ENCODE peak calls at places on chromosomes 2 and 18, in four cellular contexts. D, Q, O and W are unnamed samples.

GRCh38 chr18:59881728-59882685 is 17.8 kb upstream of the PMAIP1 start:
- DNase-seq in Q (peak), O (no peak), D (no peak), W (no peak)

GRCh38 chr2:144111443-144111842 is 408.5 kb downstream of the ZEB2 start:
- DNase-seq in O (no peak), Q (peak), D (no peak), W (no peak)

GRCh38 chr18:70366174-70366573 is 77.3 kb downstream of the SOCS6 start:
- DNase-seq in O (no peak), Q (no peak), D (no peak), W (no peak)

GRCh38 chr2:147224070-147224469 is 620.8 kb upstream of the ACVR2A start:
- DNase-seq in Q (peak), D (no peak), O (no peak), W (no peak)

GRCh38 chr2:29016500-29016899 is 35.4 kb downstream of the TOGARAM2 start:
- DNase-seq in D (no peak), Q (peak), O (peak), W (peak)

GRCh38 chr2:199602896-199603482 is 145.2 kb upstream of the SATB2 start:
- DNase-seq in D (no peak), O (no peak), Q (peak), W (no peak)

GRCh38 chr18:36183987-36184386 is 3.3 kb upstream of the MOCOS start:
- DNase-seq in O (no peak), D (no peak), Q (no peak), W (no peak)

GRCh38 chr2:5897249-5897648 is 205.1 kb downstream of the SOX11 start:
- DNase-seq in O (no peak), D (no peak), Q (no peak), W (no peak)

GRCh38 chr2:172430027-172430426 is 2.6 kb downstream of the ITGA6 start:
- DNase-seq in Q (no peak), D (no peak), O (no peak), W (no peak)

GRCh38 chr2:137838255-137839092 is 125.8 kb upstream of the HNMT start:
- DNase-seq in O (no peak), D (no peak), Q (peak), W (no peak)

GRCh38 chr2:196046123-196046917 is 22.3 kb downstream of the DNAH7 start:
- DNase-seq in D (no peak), O (no peak), Q (no peak), W (no peak)

GRCh38 chr18:59631583-59632181 is 65.5 kb downstream of the CCBE1 start:
- DNase-seq in D (no peak), O (no peak), Q (peak), W (no peak)

GRCh38 chr2:69689969-69690368 is 46.4 kb upstream of the AAK1 start:
- DNase-seq in D (no peak), Q (no peak), O (no peak), W (no peak)

GRCh38 chr2:69253893-69254292 is 133.1 kb downstream of the GFPT1 start:
- DNase-seq in O (no peak), D (peak), Q (peak), W (peak)

GRCh38 chr2:205405752-205406151 is 276.5 kb upstream of the NRP2 start:
- DNase-seq in Q (peak), O (no peak), D (no peak), W (no peak)

GRCh38 chr2:165016772-165017411 is 61.6 kb upstream of the SLC38A11 start:
- DNase-seq in D (no peak), Q (peak), O (no peak), W (peak)

GRCh38 chr18:8987250-8987649 is 115.2 kb upstream of the NDUFV2 start:
- DNase-seq in O (no peak), D (no peak), Q (peak), W (no peak)

GRCh38 chr2:222451270-222451674 is 26.9 kb downstream of the SGPP2 start:
- DNase-seq in D (no peak), Q (no peak), O (no peak), W (no peak)

GRCh38 chr2:2523395-2524339 is 192.6 kb upstream of the MYT1L start:
- DNase-seq in D (no peak), O (no peak), Q (no peak), W (no peak)

GRCh38 chr2:75090770-75091515 is 108.4 kb downstream of the TACR1 start:
- DNase-seq in D (no peak), O (no peak), Q (no peak), W (no peak)

GRCh38 chr2:234978466-234979203 is 26.8 kb downstream of the SH3BP4 start:
- DNase-seq in O (no peak), Q (peak), D (no peak), W (no peak)

GRCh38 chr2:234979204-234980167 is 27.7 kb downstream of the SH3BP4 start:
- DNase-seq in O (no peak), D (no peak), Q (peak), W (no peak)

GRCh38 chr2:234976479-234977227 is 24.8 kb downstream of the SH3BP4 start:
- DNase-seq in D (no peak), O (no peak), Q (no peak), W (no peak)

GRCh38 chr2:234975611-234976010 is 23.8 kb downstream of the SH3BP4 start:
- DNase-seq in D (no peak), Q (no peak), O (no peak), W (no peak)

DNA sequence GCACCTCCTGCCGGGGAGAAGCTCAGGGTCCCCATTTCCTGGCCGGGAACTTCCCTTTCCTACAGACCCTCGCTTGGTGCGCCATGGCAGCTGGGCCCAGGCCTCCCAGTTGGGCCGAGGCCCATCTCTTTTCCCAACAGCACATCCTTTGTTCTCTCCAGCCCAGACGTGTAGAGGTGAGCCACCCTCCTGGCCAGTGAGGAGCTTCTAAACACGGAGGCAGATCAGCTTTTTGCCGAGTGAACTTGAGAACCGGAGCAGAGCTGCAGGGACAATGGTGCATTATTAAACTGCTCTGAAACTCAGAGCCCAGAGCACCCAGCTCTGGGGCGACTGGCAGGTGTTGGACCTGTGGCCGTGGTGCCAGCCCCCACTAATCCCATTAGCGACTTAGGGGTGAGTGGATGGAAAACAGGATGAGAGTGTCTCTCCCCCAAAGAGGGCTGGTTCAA is 25.4 kb downstream of the SH3BP4 start:
- DNase-seq in D (no peak), Q (no peak), O (no peak), W (no peak)
- H3K27ac ChIP-seq in D (no peak), Q (no peak), O (peak), W (peak)

GRCh38 chr2:72143441-72144356 is 4.0 kb downstream of the CYP26B1 start:
- DNase-seq in Q (peak), O (peak), D (peak), W (no peak)

GRCh38 chr2:72142743-72143440 is 4.8 kb downstream of the CYP26B1 start:
- DNase-seq in O (peak), Q (peak), D (peak), W (peak)

GRCh38 chr2:72145658-72146329 is 1.9 kb downstream of the CYP26B1 start:
- DNase-seq in Q (peak), D (peak), O (peak), W (no peak)

GRCh38 chr2:72144746-72145657 is 2.7 kb downstream of the CYP26B1 start:
- DNase-seq in O (peak), D (peak), Q (peak), W (peak)

GRCh38 chr2:72144412-72144745 is 3.3 kb downstream of the CYP26B1 start:
- DNase-seq in Q (no peak), O (no peak), D (no peak), W (peak)
- H3K4me3 ChIP-seq in Q (peak), O (no peak), D (peak), W (peak)

DNA sequence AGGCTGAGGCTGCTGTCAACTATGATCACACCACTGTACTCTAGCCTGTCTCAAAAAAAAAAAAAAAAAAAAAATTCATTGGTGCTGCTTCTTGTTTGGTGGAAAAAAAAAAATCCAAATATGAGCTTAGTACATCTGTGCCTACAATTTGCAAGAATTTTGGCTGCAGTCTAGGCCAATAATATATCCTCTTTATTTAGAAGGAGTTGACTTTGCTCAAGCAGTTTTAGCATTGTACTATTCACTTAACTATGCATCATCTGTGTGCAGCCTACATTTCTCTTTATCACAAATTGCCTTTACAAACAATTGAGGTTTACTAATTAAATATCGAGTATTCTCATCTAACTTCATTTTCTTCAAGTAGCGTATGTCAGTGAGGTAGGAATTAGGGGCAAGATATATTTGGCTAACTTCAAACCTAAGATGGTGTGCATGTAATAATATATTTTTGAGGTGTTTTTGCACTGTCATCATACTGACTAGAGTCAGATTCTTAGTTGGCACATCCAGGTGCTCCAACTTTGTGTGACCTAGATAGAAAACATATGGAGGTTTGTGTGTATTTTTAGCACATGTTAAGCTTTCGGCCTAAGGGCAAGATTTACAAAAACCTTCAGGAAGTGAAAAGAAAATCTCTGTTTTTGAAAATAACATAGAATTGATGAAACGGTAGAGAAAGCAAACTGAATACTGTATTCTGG is 51.8 kb downstream of the PMS1 start:
- DNase-seq in D (no peak), Q (peak), O (no peak), W (no peak)
- H3K27ac ChIP-seq in D (no peak), Q (peak), O (no peak), W (no peak)

DNA sequence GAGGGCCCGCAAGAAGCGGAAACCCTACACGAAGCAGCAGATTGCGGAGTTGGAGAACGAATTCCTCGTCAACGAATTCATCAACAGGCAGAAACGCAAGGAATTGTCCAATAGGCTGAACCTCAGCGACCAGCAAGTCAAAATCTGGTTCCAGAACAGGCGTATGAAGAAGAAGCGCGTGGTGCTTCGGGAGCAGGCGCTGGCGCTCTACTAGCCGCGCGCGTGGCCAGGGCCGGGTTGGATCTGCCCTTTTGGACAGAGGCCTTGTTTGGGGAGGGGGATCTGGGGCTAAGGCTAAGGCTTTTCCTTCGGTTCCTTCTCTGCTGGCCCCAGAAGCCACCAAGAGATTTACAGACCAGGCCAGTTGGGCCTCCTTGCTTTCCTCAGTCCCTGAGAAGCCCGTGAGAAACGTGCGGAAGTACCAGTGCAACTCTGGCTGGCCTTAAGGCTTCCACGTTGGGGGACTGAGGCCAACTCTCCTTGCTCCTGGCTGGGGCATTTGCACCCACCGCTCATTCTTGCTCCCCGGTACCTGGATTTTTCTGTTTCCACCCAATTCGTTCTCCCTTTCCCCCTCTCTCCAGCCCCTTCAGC is 1.0 kb downstream of the HOXD12 start:
- DNase-seq in Q (no peak), D (peak), O (peak), W (no peak)
- H3K4me3 ChIP-seq in Q (no peak), D (no peak), O (no peak), W (no peak)

GRCh38 chr2:24183369-24184069 is 8.7 kb downstream of the FAM228A start:
- DNase-seq in O (no peak), D (no peak), Q (no peak), W (no peak)
- H3K27ac ChIP-seq in O (no peak), D (no peak), Q (no peak), W (no peak)

GRCh38 chr2:237673130-237673921 is 45.9 kb downstream of the LRRFIP1 start:
- DNase-seq in Q (peak), O (peak), D (peak), W (peak)
- H3K4me3 ChIP-seq in Q (peak), O (no peak), D (no peak), W (peak)

GRCh38 chr18:76993573-76993972 is 139.0 kb downstream of the MBP start:
- DNase-seq in Q (no peak), D (no peak), O (no peak), W (no peak)
- H3K27ac ChIP-seq in Q (no peak), D (no peak), O (no peak), W (no peak)

DNA sequence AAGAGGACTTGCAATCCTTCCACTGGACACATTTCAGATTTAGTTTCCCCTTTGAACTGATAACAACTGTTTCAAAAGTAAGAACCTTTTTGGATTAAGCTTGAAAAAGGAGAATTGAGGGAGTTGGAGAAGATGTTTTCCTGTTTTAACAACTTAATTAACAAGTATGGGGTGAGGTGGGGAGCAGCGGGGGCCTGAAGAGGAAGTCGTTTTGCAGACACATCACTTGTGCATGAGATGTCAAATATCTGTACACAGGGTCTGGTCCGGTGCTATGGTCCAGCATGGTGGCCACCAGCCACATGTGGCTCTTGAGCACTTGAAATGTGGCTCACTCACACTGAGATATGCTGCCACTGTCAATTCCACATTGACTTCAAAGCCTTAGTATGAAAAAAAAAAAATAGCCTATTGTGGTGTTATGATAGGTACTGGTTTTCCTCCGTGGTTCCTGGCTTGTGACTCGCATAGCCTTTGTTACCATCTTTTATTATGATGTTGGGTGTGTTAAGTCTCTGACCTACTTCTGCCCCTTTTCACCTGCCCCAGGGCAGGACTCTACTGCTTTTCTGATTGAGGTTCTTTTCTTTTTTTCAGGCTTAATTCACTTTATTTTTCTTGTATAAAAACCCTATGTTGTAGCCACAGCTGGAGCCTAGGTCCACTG is 205.5 kb downstream of the BCL2 start:
- DNase-seq in D (no peak), Q (no peak), O (no peak), W (no peak)
- H3K4me3 ChIP-seq in D (no peak), Q (no peak), O (no peak), W (no peak)

GRCh38 chr2:160372010-160372356 is 121.6 kb downstream of the RBMS1 start:
- DNase-seq in D (no peak), O (no peak), Q (no peak), W (no peak)

GRCh38 chr2:160373263-160374019 is 120.2 kb downstream of the RBMS1 start:
- DNase-seq in Q (no peak), D (no peak), O (no peak), W (no peak)

GRCh38 chr2:160372585-160372984 is 121.0 kb downstream of the RBMS1 start:
- DNase-seq in O (no peak), Q (peak), D (no peak), W (no peak)

GRCh38 chr2:160368988-160369935 is 124.3 kb downstream of the RBMS1 start:
- DNase-seq in Q (peak), O (no peak), D (no peak), W (no peak)

DNA sequence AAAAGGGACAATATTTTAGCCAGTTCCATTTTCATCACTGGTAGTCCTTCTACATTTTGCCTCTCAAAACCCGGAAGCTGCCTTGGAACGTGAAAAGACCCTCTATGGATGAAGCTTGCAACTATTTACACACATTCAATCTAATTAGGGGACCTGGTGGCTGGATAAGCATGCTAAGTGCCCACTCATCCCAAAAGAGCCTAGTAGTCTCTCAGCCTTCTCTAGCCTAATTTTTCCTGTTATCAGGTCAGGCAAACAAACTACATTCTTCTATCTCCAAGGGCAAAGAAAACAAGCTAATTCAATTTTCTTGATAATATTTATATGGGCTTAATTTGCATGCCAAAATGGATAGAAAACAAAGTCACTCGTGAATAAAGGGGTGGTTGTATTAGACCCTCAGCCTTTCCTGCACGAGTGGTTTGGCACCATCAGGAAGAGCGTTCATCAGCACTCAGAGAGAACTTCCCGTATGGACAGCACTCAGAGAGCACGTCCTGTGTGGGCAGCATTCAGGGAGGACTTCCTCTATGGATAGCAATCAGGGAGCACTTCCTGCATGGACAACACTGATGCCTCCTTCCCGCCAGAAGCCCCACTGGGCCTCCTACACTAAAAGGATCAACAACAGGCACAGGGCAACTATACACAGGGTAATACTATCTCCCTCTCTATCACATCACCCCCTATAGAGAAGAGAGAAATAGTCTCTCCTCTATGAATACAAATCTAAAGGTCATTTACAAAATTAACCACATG is 122.2 kb downstream of the RBMS1 start:
- DNase-seq in O (no peak), Q (peak), D (no peak), W (no peak)
- H3K27ac ChIP-seq in O (no peak), Q (peak), D (no peak), W (no peak)